ENCODE peak calls at places on chromosomes 16 and 17, in eight cellular contexts. G is fibroblast of the aortic adventitia, Z is AG04450, H is cardiac fibroblast, N is HFF-Myc, T is right cardiac atrium, A is colonic mucosa, F is dorsolateral prefrontal cortex. O is an unnamed sample.

GRCh38 chr16:55323637-55324490 is at the start of gene IRX6:
- DNase-seq in T (peak), F (no peak), N (no peak), G (no peak), H (no peak), Z (no peak), A (no peak), O (no peak)

GRCh38 chr16:81556715-81557284 is 112.2 kb downstream of the CMIP start:
- DNase-seq in F (no peak), Z (no peak), N (no peak), H (peak), A (no peak), T (no peak), G (no peak), O (no peak)

GRCh38 chr17:31321481-31321880 is at the start of gene EVI2A:
- DNase-seq in N (peak), G (peak), H (peak), T (no peak), F (peak), Z (no peak), A (peak), O (peak)

GRCh38 chr16:66511615-66512500 is 38.1 kb downstream of the TK2 start:
- DNase-seq in F (no peak), H (peak), T (no peak), N (peak), A (no peak), G (peak), Z (peak), O (no peak)

GRCh38 chr16:50208460-50208931 is 55.4 kb downstream of the TENT4B start:
- DNase-seq in A (no peak), G (no peak), H (peak), F (no peak), T (no peak), Z (no peak), N (peak), O (no peak)

GRCh38 chr16:14344292-14344691 is 273.2 kb downstream of the MRTFB start:
- DNase-seq in F (no peak), G (no peak), N (no peak), A (no peak), Z (no peak), T (no peak), H (no peak), O (no peak)

GRCh38 chr16:27515874-27516353 is 33.8 kb downstream of the GTF3C1 start:
- DNase-seq in Z (no peak), F (no peak), N (no peak), T (peak), H (peak), G (no peak), A (no peak), O (peak)

GRCh38 chr16:75250089-75250808 is 1.2 kb downstream of the BCAR1 start:
- DNase-seq in F (no peak), H (no peak), G (no peak), A (peak), T (peak), Z (no peak), N (no peak), O (no peak)

GRCh38 chr17:21044971-21045370 is 2.2 kb upstream of the USP22 start:
- DNase-seq in H (no peak), G (no peak), N (no peak), A (no peak), T (no peak), F (no peak), Z (no peak), O (no peak)

GRCh38 chr17:21049457-21049856 is 6.6 kb upstream of the USP22 start:
- DNase-seq in A (no peak), H (no peak), F (no peak), Z (no peak), T (no peak), N (no peak), G (no peak), O (no peak)

GRCh38 chr17:21043296-21044232 is 753 bp upstream of the USP22 start:
- DNase-seq in G (peak), H (peak), N (peak), A (peak), F (peak), T (peak), Z (peak), O (peak)

GRCh38 chr17:21042434-21043295 is at the start of gene USP22:
- DNase-seq in N (no peak), Z (no peak), G (no peak), H (no peak), A (peak), T (no peak), F (no peak), O (no peak)

GRCh38 chr17:21046215-21046614 is 3.4 kb upstream of the USP22 start:
- DNase-seq in F (no peak), N (no peak), A (no peak), Z (no peak), H (no peak), T (no peak), G (no peak), O (no peak)
- H3K4me3 ChIP-seq in F (no peak), N (no peak), A (no peak), Z (no peak), H (no peak), T (no peak), G (no peak), O (no peak)

GRCh38 chr17:28737316-28737715 is 6.5 kb upstream of the TRAF4 start:
- DNase-seq in H (no peak), F (no peak), G (no peak), A (no peak), N (no peak), T (peak), Z (no peak), O (no peak)
- H3K4me3 ChIP-seq in H (no peak), F (no peak), G (no peak), A (no peak), N (no peak), T (no peak), Z (no peak), O (no peak)

DNA sequence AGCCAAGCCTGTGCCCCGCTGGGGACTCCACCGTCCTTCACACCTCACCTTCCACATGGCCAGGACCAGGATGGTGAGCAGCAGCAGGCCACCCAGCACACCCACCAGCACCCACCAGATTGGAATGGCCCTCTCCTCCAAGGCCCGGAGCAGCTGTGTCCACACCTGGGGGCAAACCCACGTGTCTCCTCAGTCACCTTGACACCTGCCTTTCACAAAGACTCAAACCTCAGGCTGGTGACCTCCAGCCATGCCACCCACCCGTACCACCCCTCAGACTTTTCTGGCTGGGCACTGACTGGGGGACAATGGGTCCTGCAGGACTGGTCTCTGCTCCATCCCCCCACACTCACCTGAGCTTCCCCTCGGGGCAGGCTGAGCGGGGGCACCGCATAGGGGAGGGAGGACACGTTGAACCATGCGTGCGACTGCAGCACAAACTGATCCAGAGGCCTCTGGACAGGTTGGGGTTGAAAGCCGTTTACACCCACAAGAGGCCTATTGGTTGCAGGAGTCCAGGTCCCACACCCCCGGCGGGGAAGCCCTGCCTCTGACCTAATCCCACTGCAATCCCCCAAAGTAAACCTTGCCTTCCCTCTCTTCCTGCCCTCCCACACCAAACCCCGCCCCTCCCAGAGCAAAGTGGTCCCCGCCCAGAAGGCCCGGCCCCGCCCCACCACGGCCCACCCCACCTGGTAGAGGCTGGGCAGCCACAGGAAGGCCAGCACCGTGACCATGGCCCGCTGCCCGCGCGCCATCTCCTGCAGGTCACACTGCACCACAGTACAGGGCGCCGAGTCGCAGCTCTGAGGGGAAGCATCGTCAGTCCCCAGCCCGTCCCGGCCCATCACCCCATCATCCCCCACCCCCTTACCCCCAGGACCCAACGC is 10.9 kb upstream of the FAM171A2 start:
- DNase-seq in G (no peak), H (no peak), N (no peak), T (peak), Z (no peak), F (no peak), A (peak), O (no peak)
- H3K4me3 ChIP-seq in G (no peak), H (no peak), N (no peak), T (no peak), Z (no peak), F (no peak), A (no peak), O (no peak)

GRCh38 chr17:16988749-16989229 is 16.9 kb upstream of the TNFRSF13B start:
- DNase-seq in F (no peak), A (no peak), H (peak), N (no peak), G (no peak), Z (no peak), T (no peak), O (no peak)
- H3K4me3 ChIP-seq in F (no peak), A (no peak), H (no peak), N (no peak), G (no peak), Z (no peak), T (no peak), O (no peak)

GRCh38 chr17:4553669-4554068 is 1.5 kb downstream of the MYBBP1A start:
- DNase-seq in N (no peak), F (no peak), G (no peak), Z (no peak), H (no peak), T (no peak), A (no peak), O (no peak)
- H3K4me3 ChIP-seq in N (peak), F (no peak), G (peak), Z (peak), H (peak), T (no peak), A (no peak), O (peak)

GRCh38 chr16:82627811-82628339 is 1.1 kb downstream of the CDH13 start:
- DNase-seq in F (no peak), T (peak), Z (no peak), N (no peak), G (peak), H (peak), A (no peak), O (no peak)
- H3K4me3 ChIP-seq in F (peak), T (peak), Z (peak), N (peak), G (peak), H (peak), A (peak), O (peak)

DNA sequence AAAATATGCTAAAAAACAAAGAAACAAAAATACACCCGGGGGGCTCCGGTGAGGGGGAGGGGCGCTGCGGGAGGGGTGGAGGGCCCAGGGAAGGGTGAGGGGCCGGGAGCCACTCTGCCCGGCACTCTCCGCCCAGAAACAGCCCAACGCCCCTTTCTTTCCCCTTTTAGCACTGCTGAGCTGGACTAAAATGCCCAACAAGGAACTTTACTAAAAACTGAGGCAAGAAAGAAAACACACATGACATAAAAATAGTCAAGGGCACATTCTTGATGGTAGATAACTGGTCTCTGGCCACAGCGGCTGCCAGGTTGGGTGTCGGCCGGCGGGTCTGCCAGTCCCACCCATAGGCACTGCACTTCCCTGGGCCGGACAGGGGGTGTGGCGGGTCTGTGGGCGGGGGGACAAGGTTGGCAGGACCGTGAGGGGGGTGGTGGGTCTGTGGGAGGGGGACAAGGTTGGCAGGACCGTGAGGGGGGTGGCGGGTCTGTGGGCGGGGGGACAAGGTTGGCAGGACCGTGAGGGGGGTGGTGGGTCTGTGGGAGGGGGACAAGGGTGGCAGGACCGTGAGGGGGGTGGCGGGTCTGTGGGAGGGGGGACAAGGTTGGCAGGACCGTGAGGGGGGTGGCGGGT is 20.9 kb downstream of the METRNL start:
- DNase-seq in G (peak), F (no peak), A (peak), H (no peak), Z (no peak), N (no peak), T (peak), O (no peak)
- H3K4me3 ChIP-seq in G (no peak), F (no peak), A (no peak), H (no peak), Z (no peak), N (no peak), T (no peak), O (no peak)

GRCh38 chr17:35808240-35808961 is 883 bp upstream of the TAF15 start:
- DNase-seq in G (no peak), F (no peak), Z (no peak), T (no peak), A (no peak), N (no peak), H (no peak), O (no peak)
- H3K4me3 ChIP-seq in G (peak), F (peak), Z (peak), T (peak), A (peak), N (peak), H (peak), O (peak)

DNA sequence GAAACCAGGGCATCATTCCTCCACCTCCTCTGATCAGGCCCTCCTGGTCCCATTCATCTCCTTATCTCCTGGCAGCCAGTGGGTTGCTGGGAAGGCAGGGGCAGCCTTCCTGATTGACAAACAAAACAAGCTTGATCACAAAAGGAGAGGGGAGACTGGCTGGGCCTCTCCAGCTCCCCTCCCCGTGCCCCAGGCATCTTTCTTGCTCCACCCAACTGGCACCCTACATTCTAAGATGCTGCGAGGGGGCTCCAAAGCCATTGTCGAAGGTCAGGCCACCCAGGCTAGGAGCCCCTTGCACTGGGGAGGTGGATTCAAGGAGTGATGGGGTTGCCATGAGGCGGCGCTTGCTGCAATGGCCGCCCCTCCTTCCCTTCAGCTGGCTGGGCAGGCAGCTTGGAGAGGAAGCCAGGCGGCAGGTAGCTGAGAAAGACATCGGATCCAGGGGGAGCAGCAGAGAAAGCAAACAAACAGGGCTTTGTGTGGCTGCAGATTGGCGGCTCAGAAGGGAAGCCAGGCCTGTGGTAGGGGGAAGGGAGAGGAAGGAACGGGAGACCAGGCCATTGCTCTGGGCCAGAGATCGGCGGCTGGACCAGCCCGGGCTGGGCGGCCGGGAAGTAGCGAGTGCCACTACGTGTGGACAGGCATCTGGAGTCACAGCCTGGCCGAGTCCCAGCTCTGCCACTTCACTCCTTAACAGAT is 12.1 kb downstream of the RAI1 start:
- DNase-seq in H (no peak), N (no peak), G (no peak), T (peak), A (peak), F (peak), Z (no peak), O (no peak)
- H3K4me3 ChIP-seq in H (no peak), N (peak), G (no peak), T (no peak), A (no peak), F (peak), Z (peak), O (no peak)

O was measured in retinal pigment epithelial cell.